ENCODE peak calls at places on chromosomes 2 and 18, in seven cellular contexts. One of them, this sample, is unnamed.

GRCh38 chr2:112255875-112256274 is 1.0 kb upstream of the ZC3H8 start:
- DNase-seq in pancreas: no peak
- DNase-seq in astrocyte of the spinal cord: no peak
- DNase-seq in HCT116: no peak
- DNase-seq in foreskin keratinocyte: no peak
- DNase-seq in spleen: no peak
- DNase-seq in A549: no peak
- DNase-seq in this sample: no peak

GRCh38 chr2:241218131-241219029 is 29.9 kb downstream of the ANO7 start:
- DNase-seq in pancreas: peak; percentile 78
- DNase-seq in astrocyte of the spinal cord: no peak
- DNase-seq in HCT116: no peak
- DNase-seq in foreskin keratinocyte: no peak
- DNase-seq in spleen: peak; percentile 92
- DNase-seq in A549: peak; percentile 57
- DNase-seq in this sample: no peak

GRCh38 chr2:190507135-190507534 is 27.4 kb downstream of the NEMP2 start:
- DNase-seq in pancreas: no peak
- DNase-seq in astrocyte of the spinal cord: no peak
- DNase-seq in HCT116: no peak
- DNase-seq in foreskin keratinocyte: no peak
- DNase-seq in spleen: no peak
- DNase-seq in A549: no peak
- DNase-seq in this sample: no peak

GRCh38 chr2:165776796-165777195 is 17.3 kb downstream of the GALNT3 start:
- DNase-seq in pancreas: no peak
- DNase-seq in astrocyte of the spinal cord: no peak
- DNase-seq in HCT116: no peak
- DNase-seq in foreskin keratinocyte: no peak
- DNase-seq in spleen: no peak
- DNase-seq in A549: no peak
- DNase-seq in this sample: no peak

GRCh38 chr2:104050632-104051242 is 803.2 kb upstream of the POU3F3 start:
- DNase-seq in pancreas: no peak
- DNase-seq in astrocyte of the spinal cord: no peak
- DNase-seq in HCT116: no peak
- DNase-seq in foreskin keratinocyte: no peak
- DNase-seq in spleen: no peak
- DNase-seq in A549: no peak
- DNase-seq in this sample: no peak

GRCh38 chr18:24995056-24995455 is 356.9 kb downstream of the ZNF521 start:
- DNase-seq in pancreas: no peak
- DNase-seq in astrocyte of the spinal cord: peak; percentile 39
- DNase-seq in HCT116: no peak
- DNase-seq in foreskin keratinocyte: peak; percentile 88
- DNase-seq in spleen: no peak
- DNase-seq in A549: no peak
- DNase-seq in this sample: no peak

GRCh38 chr2:101188683-101189405 is 37.7 kb upstream of the TBC1D8 start:
- DNase-seq in pancreas: no peak
- DNase-seq in astrocyte of the spinal cord: peak; percentile 26
- DNase-seq in HCT116: peak; percentile 21
- DNase-seq in foreskin keratinocyte: no peak
- DNase-seq in spleen: no peak
- DNase-seq in A549: peak; percentile 48
- DNase-seq in this sample: no peak

GRCh38 chr18:31510319-31510718 is 12.3 kb downstream of the DSG2 start:
- DNase-seq in pancreas: no peak
- DNase-seq in astrocyte of the spinal cord: no peak
- DNase-seq in HCT116: no peak
- DNase-seq in foreskin keratinocyte: peak; percentile 71
- DNase-seq in spleen: no peak
- DNase-seq in A549: no peak
- DNase-seq in this sample: no peak

GRCh38 chr18:64330161-64330560 is 181.3 kb upstream of the LINC00305 start:
- DNase-seq in pancreas: no peak
- DNase-seq in astrocyte of the spinal cord: no peak
- DNase-seq in HCT116: no peak
- DNase-seq in foreskin keratinocyte: no peak
- DNase-seq in spleen: no peak
- DNase-seq in A549: peak; percentile 4
- DNase-seq in this sample: no peak

GRCh38 chr2:50952596-50952995 is 79.3 kb downstream of the NRXN1 start:
- DNase-seq in pancreas: no peak
- DNase-seq in astrocyte of the spinal cord: peak; percentile 74
- DNase-seq in HCT116: peak; percentile 16
- DNase-seq in foreskin keratinocyte: peak; percentile 85
- DNase-seq in spleen: no peak
- DNase-seq in A549: no peak
- DNase-seq in this sample: peak; percentile 23

GRCh38 chr2:100935372-100935752 is 66.7 kb upstream of the RPL31 start:
- DNase-seq in pancreas: no peak
- DNase-seq in astrocyte of the spinal cord: peak; percentile 73
- DNase-seq in HCT116: no peak
- DNase-seq in foreskin keratinocyte: no peak
- DNase-seq in spleen: no peak
- DNase-seq in A549: no peak
- DNase-seq in this sample: no peak

DNA sequence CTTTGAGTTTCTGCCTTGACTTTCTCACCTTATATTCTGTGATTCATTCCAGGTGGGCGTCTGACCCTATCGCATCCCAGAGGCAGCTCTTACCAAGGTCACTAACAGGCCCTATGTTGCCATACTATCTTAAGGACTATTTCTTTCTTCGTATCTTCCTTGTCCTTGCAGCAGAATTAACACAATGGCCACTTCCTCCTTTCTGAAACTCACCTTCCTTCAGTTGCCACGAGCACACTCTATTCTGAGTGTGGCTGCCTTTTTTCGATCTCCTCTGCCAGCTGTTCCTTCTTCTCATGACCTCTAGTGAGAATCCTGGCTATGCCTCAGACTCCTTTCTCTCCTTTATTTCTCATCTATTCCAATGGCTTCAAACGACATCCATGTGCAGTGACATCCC is 160.4 kb upstream of the CCDC195 start:
- DNase-seq in pancreas: no peak
- DNase-seq in astrocyte of the spinal cord: no peak
- DNase-seq in HCT116: no peak
- DNase-seq in foreskin keratinocyte: no peak
- DNase-seq in spleen: no peak
- DNase-seq in A549: no peak
- DNase-seq in this sample: no peak
- TF ChIP-seq CTCF in pancreas: no peak
- TF ChIP-seq CTCF in astrocyte of the spinal cord: no peak
- TF ChIP-seq CTCF in HCT116: no peak
- TF ChIP-seq CTCF in foreskin keratinocyte: no peak
- TF ChIP-seq CTCF in spleen: no peak
- TF ChIP-seq CTCF in A549: no peak
- TF ChIP-seq CTCF in this sample: no peak

GRCh38 chr2:117537030-117537429 is 277.5 kb upstream of the DDX18 start:
- DNase-seq in pancreas: no peak
- DNase-seq in astrocyte of the spinal cord: no peak
- DNase-seq in HCT116: no peak
- DNase-seq in foreskin keratinocyte: no peak
- DNase-seq in spleen: no peak
- DNase-seq in A549: no peak
- DNase-seq in this sample: no peak

DNA sequence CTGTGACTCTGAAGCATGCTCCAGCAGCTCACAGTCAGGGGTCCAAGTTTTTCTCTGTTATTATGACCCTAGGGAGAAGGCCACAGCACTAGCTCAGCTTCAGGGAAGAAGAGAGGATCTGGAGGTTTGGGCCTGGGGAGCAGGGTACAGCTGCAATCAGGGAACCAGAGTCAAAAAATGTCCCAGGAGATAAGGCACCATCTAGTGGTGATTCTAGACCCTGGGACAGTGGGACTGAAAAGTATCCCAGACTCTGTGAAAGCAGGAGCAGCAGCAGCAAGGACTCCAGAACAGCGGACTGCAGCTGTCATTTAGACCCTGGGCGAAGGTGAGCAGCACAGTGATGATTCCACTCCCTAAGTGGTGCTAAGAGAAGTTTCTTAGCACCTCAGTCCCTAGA is 278.4 kb upstream of the DDX18 start:
- DNase-seq in pancreas: no peak
- DNase-seq in astrocyte of the spinal cord: no peak
- DNase-seq in HCT116: no peak
- DNase-seq in foreskin keratinocyte: no peak
- DNase-seq in spleen: no peak
- DNase-seq in A549: peak; percentile 3
- DNase-seq in this sample: no peak
- TF ChIP-seq CTCF in pancreas: no peak
- TF ChIP-seq CTCF in astrocyte of the spinal cord: peak; percentile 19
- TF ChIP-seq CTCF in HCT116: no peak
- TF ChIP-seq CTCF in foreskin keratinocyte: no peak
- TF ChIP-seq CTCF in spleen: no peak
- TF ChIP-seq CTCF in A549: peak; percentile 5
- TF ChIP-seq CTCF in this sample: peak; percentile 74

GRCh38 chr2:212520340-212520739 is 18.3 kb downstream of the ERBB4 start:
- DNase-seq in pancreas: no peak
- DNase-seq in astrocyte of the spinal cord: no peak
- DNase-seq in HCT116: peak; percentile 7
- DNase-seq in foreskin keratinocyte: no peak
- DNase-seq in spleen: no peak
- DNase-seq in A549: peak; percentile 20
- DNase-seq in this sample: no peak
- TF ChIP-seq CTCF in pancreas: no peak
- TF ChIP-seq CTCF in astrocyte of the spinal cord: peak; percentile 20
- TF ChIP-seq CTCF in HCT116: peak; percentile 40
- TF ChIP-seq CTCF in foreskin keratinocyte: peak; percentile 67
- TF ChIP-seq CTCF in spleen: no peak
- TF ChIP-seq CTCF in A549: peak; percentile 38
- TF ChIP-seq CTCF in this sample: peak; percentile 51

GRCh38 chr2:147331790-147332419 is 512.9 kb upstream of the ACVR2A start:
- DNase-seq in pancreas: no peak
- DNase-seq in astrocyte of the spinal cord: peak; percentile 14
- DNase-seq in HCT116: peak; percentile 38
- DNase-seq in foreskin keratinocyte: no peak
- DNase-seq in spleen: no peak
- DNase-seq in A549: peak; percentile 11
- DNase-seq in this sample: no peak
- TF ChIP-seq CTCF in pancreas: no peak
- TF ChIP-seq CTCF in astrocyte of the spinal cord: peak; percentile 47
- TF ChIP-seq CTCF in HCT116: peak; percentile 59
- TF ChIP-seq CTCF in foreskin keratinocyte: peak; percentile 81
- TF ChIP-seq CTCF in spleen: peak; percentile 24
- TF ChIP-seq CTCF in A549: no peak
- TF ChIP-seq CTCF in this sample: peak; percentile 73

GRCh38 chr18:33835419-33835818 is 257.4 kb downstream of the ASXL3 start:
- DNase-seq in pancreas: no peak
- DNase-seq in astrocyte of the spinal cord: no peak
- DNase-seq in HCT116: no peak
- DNase-seq in foreskin keratinocyte: no peak
- DNase-seq in spleen: no peak
- DNase-seq in A549: no peak
- DNase-seq in this sample: no peak

GRCh38 chr18:33841221-33841967 is 263.4 kb downstream of the ASXL3 start:
- DNase-seq in pancreas: no peak
- DNase-seq in astrocyte of the spinal cord: no peak
- DNase-seq in HCT116: no peak
- DNase-seq in foreskin keratinocyte: no peak
- DNase-seq in spleen: no peak
- DNase-seq in A549: no peak
- DNase-seq in this sample: no peak

GRCh38 chr18:33838084-33838483 is 260.1 kb downstream of the ASXL3 start:
- DNase-seq in pancreas: no peak
- DNase-seq in astrocyte of the spinal cord: no peak
- DNase-seq in HCT116: no peak
- DNase-seq in foreskin keratinocyte: no peak
- DNase-seq in spleen: no peak
- DNase-seq in A549: no peak
- DNase-seq in this sample: no peak

GRCh38 chr18:33837191-33837590 is 259.2 kb downstream of the ASXL3 start:
- DNase-seq in pancreas: no peak
- DNase-seq in astrocyte of the spinal cord: no peak
- DNase-seq in HCT116: no peak
- DNase-seq in foreskin keratinocyte: no peak
- DNase-seq in spleen: no peak
- DNase-seq in A549: no peak
- DNase-seq in this sample: no peak

DNA sequence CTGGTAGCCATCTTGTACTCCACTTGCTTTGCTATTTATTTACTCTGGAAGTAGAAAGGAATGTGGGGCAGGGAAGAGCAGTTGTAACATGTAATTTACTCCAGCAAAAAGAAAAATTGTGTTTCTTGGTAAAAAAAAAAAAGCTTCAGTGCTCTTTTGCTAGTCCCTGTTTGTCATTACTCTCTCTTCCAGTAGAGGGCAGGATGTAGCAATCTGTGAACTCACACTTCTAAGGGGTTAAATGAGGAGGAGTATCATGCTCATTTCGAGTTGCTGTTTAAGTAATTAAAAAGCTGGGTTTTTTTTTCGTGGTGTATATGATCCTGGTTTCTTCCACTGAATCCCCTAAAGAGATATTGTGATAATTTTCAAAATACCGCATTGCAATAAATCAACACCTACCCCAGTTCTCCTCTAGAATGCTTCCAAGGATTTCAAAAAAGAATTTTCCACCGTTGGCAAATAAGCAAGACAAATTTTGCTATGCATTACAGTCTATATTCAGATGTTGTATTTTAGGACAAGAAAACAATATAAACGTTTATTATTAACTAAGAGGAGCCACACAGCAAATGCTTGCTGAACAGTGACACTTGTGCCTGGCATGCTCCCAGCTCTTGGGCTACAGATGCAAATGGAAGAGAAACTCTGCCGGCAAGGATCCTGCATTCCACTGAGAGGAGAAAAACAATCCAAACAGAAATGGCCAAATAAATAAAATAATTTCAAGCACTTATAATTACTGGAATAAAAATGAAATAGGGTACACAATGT is 261.6 kb downstream of the ASXL3 start:
- DNase-seq in pancreas: no peak
- DNase-seq in astrocyte of the spinal cord: peak; percentile 78
- DNase-seq in HCT116: peak; percentile 4
- DNase-seq in foreskin keratinocyte: no peak
- DNase-seq in spleen: no peak
- DNase-seq in A549: peak; percentile 33
- DNase-seq in this sample: peak; percentile 23
- TF ChIP-seq CTCF in pancreas: peak; percentile 56
- TF ChIP-seq CTCF in astrocyte of the spinal cord: peak; percentile 83
- TF ChIP-seq CTCF in HCT116: no peak
- TF ChIP-seq CTCF in foreskin keratinocyte: peak; percentile 68
- TF ChIP-seq CTCF in spleen: peak; percentile 24
- TF ChIP-seq CTCF in A549: no peak
- TF ChIP-seq CTCF in this sample: peak; percentile 90

GRCh38 chr18:3461704-3462103 is 11.7 kb downstream of the TGIF1 start:
- DNase-seq in pancreas: no peak
- DNase-seq in astrocyte of the spinal cord: no peak
- DNase-seq in HCT116: no peak
- DNase-seq in foreskin keratinocyte: no peak
- DNase-seq in spleen: no peak
- DNase-seq in A549: no peak
- DNase-seq in this sample: no peak
- TF ChIP-seq CTCF in pancreas: no peak
- TF ChIP-seq CTCF in astrocyte of the spinal cord: no peak
- TF ChIP-seq CTCF in HCT116: no peak
- TF ChIP-seq CTCF in foreskin keratinocyte: no peak
- TF ChIP-seq CTCF in spleen: no peak
- TF ChIP-seq CTCF in A549: no peak
- TF ChIP-seq CTCF in this sample: no peak

This sample was measured in retinal pigment epithelial cell.